ENCODE peak calls at places on chromosomes 13 and 19, in six cellular contexts. Y is stimulated activated naive B cell treated with anti-CD40 and anti-IgM and Interleukin-4, amounts not matched to agents 10 μg/mL and 1 μg/mL and 100 μg/mL, for 72 hours; F is AG09309; M is posterior vena cava; V is non-pigmented ciliary epithelial cell; X is dermis microvascular lymphatic vessel endothelial cell. K is an unnamed sample.

GRCh38 chr13:96958286-96958891 is 35.9 kb downstream of the OXGR1 start:
- DNase-seq in X (peak; percentile 5), Y (no peak), M (no peak), V (no peak), F (no peak), K (no peak)

GRCh38 chr13:30829145-30829544 is 76.9 kb upstream of the MEDAG start:
- DNase-seq in F (no peak), M (no peak), X (no peak), Y (no peak), V (peak; percentile 60), K (no peak)

GRCh38 chr19:2810141-2811091 is 9.3 kb upstream of the ZNF554 start:
- DNase-seq in Y (no peak), M (no peak), X (no peak), F (no peak), V (no peak), K (no peak)

GRCh38 chr19:15265849-15266248 is 33.6 kb upstream of the EPHX3 start:
- DNase-seq in V (peak; percentile 47), X (no peak), Y (no peak), F (peak; percentile 91), M (peak; percentile 96), K (peak; percentile 85)

GRCh38 chr19:6744381-6745288 is 5.2 kb downstream of the TRIP10 start:
- DNase-seq in Y (no peak), X (no peak), M (peak; percentile 95), F (no peak), V (peak; percentile 63), K (peak; percentile 22)

GRCh38 chr13:24652346-24652745 is 27.9 kb upstream of the ATP12A start:
- DNase-seq in F (no peak), M (peak; percentile 72), V (no peak), Y (no peak), X (no peak), K (no peak)

GRCh38 chr13:75468098-75468497 is 13.9 kb downstream of the TBC1D4 start:
- DNase-seq in V (no peak), X (no peak), F (no peak), Y (no peak), M (no peak), K (no peak)

GRCh38 chr19:34983786-34984185 is 16.3 kb upstream of the GRAMD1A start:
- DNase-seq in F (no peak), Y (no peak), V (no peak), X (no peak), M (no peak), K (no peak)

K was measured in caudate nucleus.